ENCODE peak calls at places on chromosomes 2 and 18, in six cellular contexts. Z, C, H, Q, M and S are unnamed samples.

GRCh38 chr2:46653539-46653938 is 174.2 kb downstream of the TMEM247 start:
- DNase-seq in Z (no peak), C (no peak), H (no peak), Q (no peak), M (no peak), S (no peak)

GRCh38 chr2:85248741-85249524 is 78.9 kb downstream of the TGOLN2 start:
- DNase-seq in Z (no peak), C (no peak), H (no peak), Q (peak), M (no peak), S (no peak)

GRCh38 chr2:206275274-206276160 is 1.1 kb downstream of the ZDBF2 start:
- DNase-seq in Z (no peak), C (no peak), H (no peak), Q (no peak), M (peak), S (peak)

GRCh38 chr2:141200191-141200590 is 930.6 kb downstream of the LRP1B start:
- DNase-seq in Z (no peak), C (no peak), H (no peak), Q (no peak), M (no peak), S (no peak)

GRCh38 chr2:206482123-206482522 is 38.8 kb downstream of the ADAM23 start:
- DNase-seq in Z (no peak), C (no peak), H (no peak), Q (no peak), M (no peak), S (no peak)

GRCh38 chr2:234334146-234334545 is 162.7 kb downstream of the ARL4C start:
- DNase-seq in Z (no peak), C (no peak), H (no peak), Q (no peak), M (no peak), S (no peak)

GRCh38 chr2:130966149-130967019 is 126.9 kb downstream of the FAM168B start:
- DNase-seq in Z (no peak), C (no peak), H (no peak), Q (no peak), M (no peak), S (no peak)

GRCh38 chr18:1446765-1447164 is 542.1 kb downstream of the ADCYAP1 start:
- DNase-seq in Z (no peak), C (no peak), H (no peak), Q (no peak), M (no peak), S (no peak)

GRCh38 chr2:26630669-26631360 is 10.4 kb downstream of the CIB4 start:
- DNase-seq in Z (no peak), C (no peak), H (no peak), Q (no peak), M (no peak), S (no peak)

GRCh38 chr18:62249478-62250097 is 62.5 kb downstream of the RELCH start:
- DNase-seq in Z (peak), C (peak), H (peak), Q (peak), M (peak), S (peak)

GRCh38 chr2:196459539-196459938 is 180.0 kb upstream of the CCDC150 start:
- DNase-seq in Z (no peak), C (no peak), H (no peak), Q (no peak), M (no peak), S (no peak)

GRCh38 chr2:242098445-242099128 is 229.1 kb downstream of the RTP5 start:
- DNase-seq in Z (no peak), C (no peak), H (no peak), Q (no peak), M (peak), S (no peak)

GRCh38 chr2:199458017-199458805 is 472 bp upstream of the SATB2 start:
- DNase-seq in Z (peak), C (peak), H (no peak), Q (no peak), M (peak), S (peak)

GRCh38 chr2:29376541-29376940 is 261.3 kb downstream of the CLIP4 start:
- DNase-seq in Z (no peak), C (no peak), H (no peak), Q (no peak), M (no peak), S (no peak)

GRCh38 chr2:168116448-168116847 is 130.9 kb downstream of the STK39 start:
- DNase-seq in Z (no peak), C (no peak), H (no peak), Q (no peak), M (no peak), S (no peak)

GRCh38 chr2:71951718-71952404 is 195.8 kb downstream of the CYP26B1 start:
- DNase-seq in Z (no peak), C (no peak), H (no peak), Q (no peak), M (no peak), S (no peak)

GRCh38 chr2:222859786-222860726 is 780 bp upstream of the ACSL3 start:
- DNase-seq in Z (peak), C (no peak), H (peak), Q (peak), M (peak), S (no peak)

GRCh38 chr2:100197643-100198153 is 55.3 kb upstream of the AFF3 start:
- DNase-seq in Z (peak), C (peak), H (peak), Q (peak), M (peak), S (no peak)

GRCh38 chr18:14925281-14925709 is 177.3 kb downstream of the ANKRD30B start:
- DNase-seq in Z (no peak), C (no peak), H (no peak), Q (no peak), M (no peak), S (no peak)

GRCh38 chr18:79508565-79509535 is 113.1 kb downstream of the NFATC1 start:
- DNase-seq in Z (peak), C (no peak), H (peak), Q (peak), M (no peak), S (no peak)

GRCh38 chr18:2050702-2051201 is 520.6 kb downstream of the METTL4 start:
- DNase-seq in Z (no peak), C (no peak), H (no peak), Q (no peak), M (no peak), S (no peak)

GRCh38 chr2:169999041-169999440 is 171.8 kb downstream of the UBR3 start:
- DNase-seq in Z (no peak), C (no peak), H (no peak), Q (no peak), M (no peak), S (no peak)

GRCh38 chr2:193409951-193410350 is 1215.2 kb upstream of the TMEFF2 start:
- DNase-seq in Z (no peak), C (no peak), H (no peak), Q (no peak), M (no peak), S (no peak)

GRCh38 chr18:68699043-68699442 is 15.9 kb downstream of the TMX3 start:
- DNase-seq in Z (no peak), C (no peak), H (no peak), Q (no peak), M (no peak), S (no peak)

GRCh38 chr2:203909192-203909945 is 27.2 kb upstream of the ICOS start:
- DNase-seq in Z (no peak), C (peak), H (no peak), Q (peak), M (peak), S (no peak)

GRCh38 chr2:112272669-112273068 is 2.7 kb upstream of the ZC3H6 start:
- DNase-seq in Z (no peak), C (no peak), H (no peak), Q (no peak), M (peak), S (no peak)

GRCh38 chr2:221999702-222000101 is 299.1 kb downstream of the PAX3 start:
- DNase-seq in Z (no peak), C (no peak), H (no peak), Q (no peak), M (no peak), S (no peak)

GRCh38 chr2:198452327-198452726 is 647.9 kb downstream of the PLCL1 start:
- DNase-seq in Z (no peak), C (no peak), H (no peak), Q (no peak), M (no peak), S (no peak)

GRCh38 chr2:39584283-39584972 is 81.3 kb upstream of the TMEM178A start:
- DNase-seq in Z (no peak), C (no peak), H (no peak), Q (no peak), M (no peak), S (no peak)

GRCh38 chr18:77702686-77703085 is 453.0 kb downstream of the GALR1 start:
- DNase-seq in Z (no peak), C (no peak), H (peak), Q (no peak), M (no peak), S (no peak)

GRCh38 chr2:57936216-57936615 is 110.4 kb upstream of the VRK2 start:
- DNase-seq in Z (no peak), C (no peak), H (no peak), Q (no peak), M (no peak), S (no peak)

GRCh38 chr2:210956101-210956500 is 399.7 kb downstream of the CPS1 start:
- DNase-seq in Z (no peak), C (no peak), H (no peak), Q (no peak), M (no peak), S (no peak)

GRCh38 chr2:48328972-48329723 is 200.8 kb upstream of the STON1 start:
- DNase-seq in Z (no peak), C (no peak), H (no peak), Q (no peak), M (no peak), S (no peak)

GRCh38 chr2:208980321-208980720 is 443.5 kb upstream of the MAP2 start:
- DNase-seq in Z (no peak), C (no peak), H (no peak), Q (no peak), M (no peak), S (no peak)

GRCh38 chr2:3681625-3682024 is 21.8 kb upstream of the DCDC2C start:
- DNase-seq in Z (no peak), C (no peak), H (no peak), Q (no peak), M (no peak), S (no peak)

GRCh38 chr2:1487758-1488715 is 74.8 kb downstream of the TPO start:
- DNase-seq in Z (peak), C (peak), H (no peak), Q (no peak), M (no peak), S (no peak)

GRCh38 chr2:109719871-109720270 is 74.2 kb upstream of the RGPD5 start:
- DNase-seq in Z (no peak), C (peak), H (no peak), Q (no peak), M (no peak), S (no peak)

GRCh38 chr2:237859533-237860272 is at the start of gene RAMP1:
- DNase-seq in Z (peak), C (no peak), H (peak), Q (no peak), M (no peak), S (no peak)

GRCh38 chr2:196168181-196168580 is 3.2 kb downstream of the STK17B start:
- DNase-seq in Z (no peak), C (no peak), H (no peak), Q (no peak), M (no peak), S (no peak)

DNA sequence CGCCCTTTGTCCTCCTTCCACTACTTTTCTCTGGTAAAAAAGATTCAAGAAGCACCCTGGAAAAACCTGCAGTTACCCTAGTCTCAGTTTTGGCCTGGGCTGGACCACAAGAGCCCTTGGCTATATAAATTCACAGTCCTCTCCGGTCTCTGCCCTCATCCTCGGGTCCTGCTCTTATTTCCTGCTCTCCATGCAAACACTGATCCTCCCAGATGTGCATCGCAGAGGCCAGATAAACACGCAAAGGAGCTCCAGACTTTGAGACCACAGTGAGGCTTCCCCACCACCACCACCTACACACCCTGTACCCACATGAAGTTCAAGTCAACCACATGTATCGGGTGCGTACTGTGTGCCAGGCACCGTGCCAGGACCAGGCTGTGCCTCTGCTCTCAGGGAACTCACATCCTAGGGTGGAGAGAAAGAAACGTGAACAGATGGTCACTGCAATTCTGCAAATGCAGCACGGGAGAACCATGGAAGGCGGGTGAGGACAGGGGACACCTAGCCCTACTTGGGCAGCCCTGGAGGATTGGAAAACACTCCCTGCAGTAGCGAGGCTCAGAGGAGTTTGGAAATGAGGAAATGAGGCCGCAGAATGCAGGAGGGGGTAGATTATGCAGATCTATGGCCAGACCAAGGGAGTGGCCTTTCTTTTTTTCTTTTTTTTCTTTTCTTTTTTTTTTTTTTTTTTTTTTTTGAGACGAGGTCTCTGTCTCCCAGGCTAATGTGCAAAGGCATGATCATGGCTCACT is 7.5 kb downstream of the CTDSP1 start:
- DNase-seq in Z (peak), C (no peak), H (peak), Q (peak), M (peak), S (no peak)
- TF ChIP-seq POLR2A in Z (no peak), C (no peak), H (no peak), Q (peak), M (no peak), S (no peak)

GRCh38 chr2:224543939-224544338 is 41.2 kb downstream of the CUL3 start:
- DNase-seq in Z (no peak), C (no peak), H (no peak), Q (no peak), M (no peak), S (no peak)
- TF ChIP-seq POLR2A in Z (no peak), C (no peak), H (no peak), Q (no peak), M (no peak), S (no peak)

GRCh38 chr18:23723121-23723520 is 33.9 kb downstream of the LAMA3 start:
- DNase-seq in Z (no peak), C (no peak), H (no peak), Q (no peak), M (no peak), S (no peak)
- TF ChIP-seq POLR2A in Z (no peak), C (no peak), H (no peak), Q (no peak), M (no peak), S (no peak)

GRCh38 chr2:127149384-127149783 is 42.4 kb upstream of the BIN1 start:
- DNase-seq in Z (no peak), C (no peak), H (no peak), Q (no peak), M (no peak), S (no peak)

GRCh38 chr2:127143851-127144782 is 37.2 kb upstream of the BIN1 start:
- DNase-seq in Z (no peak), C (peak), H (no peak), Q (no peak), M (peak), S (no peak)

GRCh38 chr2:127145255-127145899 is 38.4 kb upstream of the BIN1 start:
- DNase-seq in Z (no peak), C (peak), H (no peak), Q (no peak), M (peak), S (no peak)

GRCh38 chr2:127146071-127146725 is 39.2 kb upstream of the BIN1 start:
- DNase-seq in Z (no peak), C (peak), H (no peak), Q (no peak), M (no peak), S (no peak)

DNA sequence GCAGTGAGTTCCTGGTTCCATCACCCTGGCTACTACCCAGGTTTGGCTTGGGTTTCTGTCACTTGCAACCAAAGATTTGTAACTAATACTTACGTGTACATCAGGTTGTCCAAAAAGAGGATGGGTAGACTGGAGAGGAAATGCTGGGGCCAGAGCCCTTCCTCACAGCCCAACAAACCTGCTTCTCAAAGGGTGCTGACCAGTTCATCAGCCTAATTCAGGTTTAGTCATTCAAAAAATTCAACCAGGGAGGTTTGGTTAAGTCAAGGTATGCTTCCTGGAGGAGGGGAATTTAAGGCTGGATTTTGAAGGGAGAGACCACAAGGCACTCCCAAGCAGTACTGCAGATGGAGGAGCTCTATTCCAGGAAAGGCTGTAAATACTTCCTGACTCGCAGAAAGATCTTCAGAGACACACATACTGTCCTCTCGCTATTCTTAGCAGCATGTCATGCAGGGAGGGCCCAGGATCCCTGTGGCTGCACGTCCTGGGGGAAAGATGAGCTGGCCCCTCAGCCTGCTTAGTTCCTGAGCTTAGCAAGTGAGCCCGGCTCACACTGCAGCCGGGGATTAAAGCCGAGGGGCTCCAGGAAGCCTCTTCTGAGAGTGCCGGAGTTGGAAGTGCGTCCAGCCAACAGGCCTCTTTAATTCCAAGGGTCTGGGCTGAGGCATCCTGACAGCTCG is 40.0 kb upstream of the BIN1 start:
- DNase-seq in Z (no peak), C (peak), H (no peak), Q (no peak), M (no peak), S (no peak)
- TF ChIP-seq POLR2A in Z (no peak), C (no peak), H (no peak), Q (no peak), M (no peak), S (no peak)

DNA sequence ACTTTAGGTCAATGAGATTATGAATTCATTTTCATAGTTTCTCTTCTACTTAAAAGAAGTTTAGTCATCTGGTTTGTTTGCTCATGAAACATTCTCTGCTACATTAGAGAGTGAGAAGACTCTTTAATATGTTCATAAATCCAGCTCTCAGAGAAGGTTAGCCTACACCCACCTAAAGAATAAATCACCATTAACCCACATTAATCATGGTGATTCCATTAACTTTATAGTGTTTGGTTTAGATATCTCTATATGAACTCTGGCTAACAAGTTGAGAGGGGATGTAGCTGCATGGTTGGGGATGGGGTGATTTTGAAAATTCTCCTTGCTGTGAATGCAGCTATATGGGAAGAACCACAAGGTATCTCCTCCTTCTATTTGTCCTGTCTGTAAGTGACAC is 10.7 kb downstream of the TFPI start:
- DNase-seq in Z (no peak), C (no peak), H (no peak), Q (no peak), M (no peak), S (no peak)
- TF ChIP-seq POLR2A in Z (no peak), C (no peak), H (no peak), Q (no peak), M (no peak), S (no peak)